ENCODE peak calls at places on chromosome 11, in four cellular contexts. One of them, this sample, is unnamed.

GRCh38 chr11:25613899-25614298 is 718.0 kb upstream of the ANO3 start:
- DNase-seq in mesendoderm: no peak
- DNase-seq in neuronal stem cell: no peak
- DNase-seq in IMR-90: no peak
- DNase-seq in this sample: no peak

GRCh38 chr11:7523416-7524210 is 9.8 kb downstream of the PPFIBP2 start:
- DNase-seq in mesendoderm: no peak
- DNase-seq in neuronal stem cell: no peak
- DNase-seq in IMR-90: no peak
- DNase-seq in this sample: no peak

GRCh38 chr11:61495801-61496601 is 12.5 kb upstream of the LRRC10B start:
- DNase-seq in mesendoderm: no peak
- DNase-seq in neuronal stem cell: no peak
- DNase-seq in IMR-90: peak
- DNase-seq in this sample: no peak

GRCh38 chr11:44361883-44362282 is 51.9 kb upstream of the ALX4 start:
- DNase-seq in mesendoderm: no peak
- DNase-seq in neuronal stem cell: no peak
- DNase-seq in IMR-90: no peak
- DNase-seq in this sample: no peak

GRCh38 chr11:120706257-120706656 is 194.7 kb downstream of the GRIK4 start:
- DNase-seq in mesendoderm: no peak
- DNase-seq in neuronal stem cell: no peak
- DNase-seq in IMR-90: no peak
- DNase-seq in this sample: no peak

GRCh38 chr11:32062540-32062939 is 28.3 kb upstream of the RCN1 start:
- DNase-seq in mesendoderm: no peak
- DNase-seq in neuronal stem cell: no peak
- DNase-seq in IMR-90: no peak
- DNase-seq in this sample: no peak

GRCh38 chr11:45922425-45923082 is at the start of gene LARGE2:
- DNase-seq in mesendoderm: peak
- DNase-seq in neuronal stem cell: peak
- DNase-seq in IMR-90: no peak
- DNase-seq in this sample: no peak

GRCh38 chr11:17927643-17928343 is 85.1 kb downstream of the SERGEF start:
- DNase-seq in mesendoderm: no peak
- DNase-seq in neuronal stem cell: no peak
- DNase-seq in IMR-90: peak
- DNase-seq in this sample: no peak

GRCh38 chr11:46435679-46436078 is 44.1 kb upstream of the CHRM4 start:
- DNase-seq in mesendoderm: no peak
- DNase-seq in neuronal stem cell: no peak
- DNase-seq in IMR-90: no peak
- DNase-seq in this sample: no peak

GRCh38 chr11:33634291-33634834 is 66.3 kb downstream of the C11orf91 start:
- DNase-seq in mesendoderm: no peak
- DNase-seq in neuronal stem cell: no peak
- DNase-seq in IMR-90: peak
- DNase-seq in this sample: no peak

GRCh38 chr11:132670921-132671675 is 861.2 kb downstream of the OPCML start:
- DNase-seq in mesendoderm: no peak
- DNase-seq in neuronal stem cell: no peak
- DNase-seq in IMR-90: no peak
- DNase-seq in this sample: no peak

GRCh38 chr11:73326929-73327811 is 19.1 kb downstream of the ARHGEF17 start:
- DNase-seq in mesendoderm: no peak
- DNase-seq in neuronal stem cell: no peak
- DNase-seq in IMR-90: peak
- DNase-seq in this sample: no peak

GRCh38 chr11:10441652-10442503 is 13.2 kb upstream of the AMPD3 start:
- DNase-seq in mesendoderm: no peak
- DNase-seq in neuronal stem cell: no peak
- DNase-seq in IMR-90: no peak
- DNase-seq in this sample: no peak

GRCh38 chr11:8015753-8016239 is 28.7 kb downstream of the EIF3F start:
- DNase-seq in mesendoderm: peak
- DNase-seq in neuronal stem cell: no peak
- DNase-seq in IMR-90: peak
- DNase-seq in this sample: peak

GRCh38 chr11:67615455-67616430 is 9.0 kb downstream of the NDUFV1 start:
- DNase-seq in mesendoderm: peak
- DNase-seq in neuronal stem cell: no peak
- DNase-seq in IMR-90: no peak
- DNase-seq in this sample: peak

GRCh38 chr11:14350215-14350614 is 8.8 kb downstream of the RRAS2 start:
- DNase-seq in mesendoderm: peak
- DNase-seq in neuronal stem cell: no peak
- DNase-seq in IMR-90: no peak
- DNase-seq in this sample: no peak

GRCh38 chr11:113664981-113665710 is 41.0 kb downstream of the TMPRSS5 start:
- DNase-seq in mesendoderm: no peak
- DNase-seq in neuronal stem cell: no peak
- DNase-seq in IMR-90: no peak
- DNase-seq in this sample: no peak

GRCh38 chr11:117985953-117986887 is at the start of gene IL10RA:
- DNase-seq in mesendoderm: peak
- DNase-seq in neuronal stem cell: peak
- DNase-seq in IMR-90: peak
- DNase-seq in this sample: peak

GRCh38 chr11:45247433-45247832 is 38.7 kb downstream of the SYT13 start:
- DNase-seq in mesendoderm: no peak
- DNase-seq in neuronal stem cell: no peak
- DNase-seq in IMR-90: no peak
- DNase-seq in this sample: no peak

GRCh38 chr11:134124660-134125451 is 56.0 kb downstream of the JAM3 start:
- DNase-seq in mesendoderm: peak
- DNase-seq in neuronal stem cell: peak
- DNase-seq in IMR-90: peak
- DNase-seq in this sample: peak

GRCh38 chr11:58928691-58929090 is 10.6 kb upstream of the GLYATL1 start:
- DNase-seq in mesendoderm: no peak
- DNase-seq in neuronal stem cell: no peak
- DNase-seq in IMR-90: no peak
- DNase-seq in this sample: no peak

GRCh38 chr11:134047586-134047999 is 21.3 kb upstream of the JAM3 start:
- DNase-seq in mesendoderm: no peak
- DNase-seq in neuronal stem cell: no peak
- DNase-seq in IMR-90: peak
- DNase-seq in this sample: no peak

GRCh38 chr11:27088353-27088752 is 47.7 kb downstream of the BBOX1 start:
- DNase-seq in mesendoderm: no peak
- DNase-seq in neuronal stem cell: no peak
- DNase-seq in IMR-90: no peak
- DNase-seq in this sample: no peak

GRCh38 chr11:2869561-2870427 is 15.8 kb downstream of the CDKN1C start:
- DNase-seq in mesendoderm: no peak
- DNase-seq in neuronal stem cell: no peak
- DNase-seq in IMR-90: no peak
- DNase-seq in this sample: no peak

GRCh38 chr11:47451990-47452389 is 3.1 kb upstream of the RAPSN start:
- DNase-seq in mesendoderm: no peak
- DNase-seq in neuronal stem cell: no peak
- DNase-seq in IMR-90: no peak
- DNase-seq in this sample: no peak

GRCh38 chr11:21944577-21944976 is 248.3 kb upstream of the ANO5 start:
- DNase-seq in mesendoderm: no peak
- DNase-seq in neuronal stem cell: no peak
- DNase-seq in IMR-90: no peak
- DNase-seq in this sample: no peak

GRCh38 chr11:86799680-86800075 is 664 bp upstream of the PRSS23 start:
- DNase-seq in mesendoderm: peak
- DNase-seq in neuronal stem cell: no peak
- DNase-seq in IMR-90: no peak
- DNase-seq in this sample: peak
- H3K4ac ChIP-seq in mesendoderm: no peak
- H3K4ac ChIP-seq in neuronal stem cell: peak
- H3K4ac ChIP-seq in IMR-90: peak
- H3K4ac ChIP-seq in this sample: no peak

GRCh38 chr11:12415567-12415966 is 38.2 kb downstream of the PARVA start:
- DNase-seq in mesendoderm: no peak
- DNase-seq in neuronal stem cell: no peak
- DNase-seq in IMR-90: no peak
- DNase-seq in this sample: no peak

GRCh38 chr11:12411806-12412727 is 34.7 kb downstream of the PARVA start:
- DNase-seq in mesendoderm: peak
- DNase-seq in neuronal stem cell: peak
- DNase-seq in IMR-90: peak
- DNase-seq in this sample: peak

GRCh38 chr11:12414641-12415040 is 37.3 kb downstream of the PARVA start:
- DNase-seq in mesendoderm: no peak
- DNase-seq in neuronal stem cell: no peak
- DNase-seq in IMR-90: no peak
- DNase-seq in this sample: no peak

GRCh38 chr11:12411395-12411794 is 34.0 kb downstream of the PARVA start:
- DNase-seq in mesendoderm: no peak
- DNase-seq in neuronal stem cell: no peak
- DNase-seq in IMR-90: no peak
- DNase-seq in this sample: no peak

DNA sequence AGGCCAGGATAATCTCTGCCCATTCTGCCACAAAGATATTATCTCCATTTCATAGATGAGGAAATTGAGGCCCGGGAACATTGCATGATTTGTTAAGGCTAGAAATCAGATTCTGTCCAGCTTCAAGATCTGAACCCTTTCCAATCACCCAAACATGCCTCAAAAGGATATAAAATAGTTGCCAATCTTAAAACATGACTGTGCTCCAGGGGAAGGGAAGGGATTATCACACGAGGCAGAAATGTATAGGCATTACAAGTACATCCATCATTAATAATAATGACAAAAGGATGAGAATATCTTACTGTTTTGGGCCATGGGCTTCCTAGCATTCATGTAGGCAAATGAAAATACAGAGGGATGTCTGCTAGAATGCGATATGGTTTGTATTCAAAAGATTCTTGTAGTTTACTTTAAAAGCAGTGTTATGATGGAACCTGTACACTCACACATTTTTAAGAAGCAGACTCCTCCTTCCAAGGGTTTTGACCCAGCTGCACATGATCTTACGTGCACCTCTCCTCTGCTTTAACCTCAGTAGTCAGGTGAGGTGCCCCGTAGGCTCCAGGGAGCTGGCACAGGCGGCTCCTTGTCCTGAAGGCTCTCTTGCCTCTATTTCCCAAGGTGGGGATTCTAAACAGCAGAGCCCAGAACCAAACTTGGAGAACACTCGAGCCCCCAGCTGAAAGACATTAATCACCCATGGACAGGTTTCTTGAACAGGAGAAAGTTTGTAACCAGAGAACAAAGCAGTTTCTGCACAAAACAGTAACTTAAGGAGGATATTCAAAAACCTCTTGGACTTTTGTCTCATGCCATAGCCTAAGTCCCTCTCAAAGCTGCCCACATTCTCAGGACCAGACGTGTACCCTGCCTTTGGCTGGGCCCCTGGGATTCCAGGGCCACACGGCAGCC is 36.0 kb downstream of the PARVA start:
- DNase-seq in mesendoderm: no peak
- DNase-seq in neuronal stem cell: no peak
- DNase-seq in IMR-90: peak
- DNase-seq in this sample: no peak
- H3K4ac ChIP-seq in mesendoderm: peak
- H3K4ac ChIP-seq in neuronal stem cell: no peak
- H3K4ac ChIP-seq in IMR-90: peak
- H3K4ac ChIP-seq in this sample: no peak

GRCh38 chr11:119055901-119056300 is 1.1 kb downstream of the HYOU1 start:
- DNase-seq in mesendoderm: peak
- DNase-seq in neuronal stem cell: no peak
- DNase-seq in IMR-90: peak
- DNase-seq in this sample: no peak

GRCh38 chr11:119054418-119054817 is 2.6 kb downstream of the HYOU1 start:
- DNase-seq in mesendoderm: no peak
- DNase-seq in neuronal stem cell: no peak
- DNase-seq in IMR-90: no peak
- DNase-seq in this sample: no peak

GRCh38 chr11:119061256-119061655 is 4.3 kb upstream of the HYOU1 start:
- DNase-seq in mesendoderm: no peak
- DNase-seq in neuronal stem cell: no peak
- DNase-seq in IMR-90: no peak
- DNase-seq in this sample: no peak

GRCh38 chr11:119056397-119056999 is 507 bp downstream of the HYOU1 start:
- DNase-seq in mesendoderm: peak
- DNase-seq in neuronal stem cell: peak
- DNase-seq in IMR-90: peak
- DNase-seq in this sample: peak

DNA sequence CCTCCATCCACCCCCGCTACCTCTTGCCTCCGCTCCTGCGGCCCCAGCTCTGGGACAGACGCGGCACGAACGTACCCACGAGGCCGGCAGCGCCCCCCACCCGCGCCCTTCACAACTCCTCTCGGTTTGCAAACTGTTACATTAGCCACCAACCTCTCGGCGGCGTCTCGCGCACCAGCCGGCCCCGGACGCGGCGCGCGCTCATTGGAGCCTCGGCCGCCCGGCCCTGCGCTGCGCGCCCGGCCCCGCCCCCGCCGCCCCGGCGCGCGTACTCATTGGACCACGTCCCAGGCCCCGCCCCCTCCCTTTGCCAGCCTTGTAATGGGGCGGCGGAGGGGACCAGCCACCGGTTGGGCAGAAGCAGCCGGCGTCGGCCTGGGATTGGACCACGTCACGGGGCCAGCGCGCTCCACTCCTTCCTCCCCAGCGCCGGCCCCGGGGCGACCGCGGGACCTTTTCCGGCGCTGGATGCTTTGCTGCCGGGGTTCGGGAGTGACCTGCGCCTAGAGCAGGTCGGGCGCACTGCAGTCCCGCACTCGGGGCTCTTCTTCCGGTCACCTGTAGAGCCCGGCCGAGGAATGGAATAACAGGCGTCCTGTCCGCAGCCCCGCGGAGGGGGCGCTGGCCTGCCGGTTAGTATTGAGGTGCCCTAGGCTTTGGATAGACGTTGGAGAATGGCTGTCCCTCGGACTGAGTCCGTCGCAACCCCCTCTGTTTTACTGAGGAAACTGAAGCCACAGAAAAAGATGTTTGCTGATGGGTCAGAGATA is at the start of gene HYOU1:
- DNase-seq in mesendoderm: peak
- DNase-seq in neuronal stem cell: peak
- DNase-seq in IMR-90: peak
- DNase-seq in this sample: peak
- H3K4ac ChIP-seq in mesendoderm: peak
- H3K4ac ChIP-seq in neuronal stem cell: no peak
- H3K4ac ChIP-seq in IMR-90: peak
- H3K4ac ChIP-seq in this sample: no peak

GRCh38 chr11:65489061-65489705 is 9.7 kb upstream of the MALAT1 start:
- DNase-seq in mesendoderm: peak
- DNase-seq in neuronal stem cell: peak
- DNase-seq in IMR-90: peak
- DNase-seq in this sample: peak

GRCh38 chr11:65485820-65486219 is 13.0 kb upstream of the MALAT1 start:
- DNase-seq in mesendoderm: no peak
- DNase-seq in neuronal stem cell: no peak
- DNase-seq in IMR-90: no peak
- DNase-seq in this sample: no peak

GRCh38 chr11:65486570-65487466 is 12.0 kb upstream of the MALAT1 start:
- DNase-seq in mesendoderm: no peak
- DNase-seq in neuronal stem cell: no peak
- DNase-seq in IMR-90: no peak
- DNase-seq in this sample: no peak

GRCh38 chr11:65488273-65489058 is 10.4 kb upstream of the MALAT1 start:
- DNase-seq in mesendoderm: peak
- DNase-seq in neuronal stem cell: no peak
- DNase-seq in IMR-90: peak
- DNase-seq in this sample: no peak

GRCh38 chr11:65487467-65488272 is 11.2 kb upstream of the MALAT1 start:
- DNase-seq in mesendoderm: peak
- DNase-seq in neuronal stem cell: peak
- DNase-seq in IMR-90: peak
- DNase-seq in this sample: peak
- H3K4ac ChIP-seq in mesendoderm: peak
- H3K4ac ChIP-seq in neuronal stem cell: peak
- H3K4ac ChIP-seq in IMR-90: peak
- H3K4ac ChIP-seq in this sample: peak